ENCODE peak calls at places on chromosomes 7 and 10, in ten cellular contexts. One of them, this sample, is unnamed.

GRCh38 chr10:78815702-78816334 is 252.9 kb upstream of the ZMIZ1 start:
- DNase-seq in body of pancreas: no peak
- DNase-seq in A549: no peak
- DNase-seq in sigmoid colon: no peak
- DNase-seq in breast epithelium: no peak
- DNase-seq in heart left ventricle: no peak
- DNase-seq in stomach: no peak
- DNase-seq in upper lobe of left lung: no peak
- DNase-seq in HCT116: no peak
- DNase-seq in IMR-90: no peak
- DNase-seq in this sample: no peak

GRCh38 chr7:44791278-44792219 is 4.9 kb upstream of the PPIA start:
- DNase-seq in body of pancreas: no peak
- DNase-seq in A549: no peak
- DNase-seq in sigmoid colon: peak
- DNase-seq in breast epithelium: no peak
- DNase-seq in heart left ventricle: no peak
- DNase-seq in stomach: no peak
- DNase-seq in upper lobe of left lung: no peak
- DNase-seq in HCT116: no peak
- DNase-seq in IMR-90: peak
- DNase-seq in this sample: no peak

GRCh38 chr7:12094365-12094921 is 116.7 kb upstream of the TMEM106B start:
- DNase-seq in body of pancreas: no peak
- DNase-seq in A549: no peak
- DNase-seq in sigmoid colon: no peak
- DNase-seq in breast epithelium: no peak
- DNase-seq in heart left ventricle: no peak
- DNase-seq in stomach: no peak
- DNase-seq in upper lobe of left lung: no peak
- DNase-seq in HCT116: no peak
- DNase-seq in IMR-90: no peak
- DNase-seq in this sample: no peak

GRCh38 chr10:13458107-13458761 is 70.6 kb downstream of the BEND7 start:
- DNase-seq in body of pancreas: no peak
- DNase-seq in A549: no peak
- DNase-seq in sigmoid colon: no peak
- DNase-seq in breast epithelium: no peak
- DNase-seq in heart left ventricle: no peak
- DNase-seq in stomach: no peak
- DNase-seq in upper lobe of left lung: no peak
- DNase-seq in HCT116: no peak
- DNase-seq in IMR-90: peak
- DNase-seq in this sample: no peak

GRCh38 chr10:58590152-58590551 is 77.5 kb downstream of the BICC1 start:
- DNase-seq in body of pancreas: no peak
- DNase-seq in A549: peak
- DNase-seq in sigmoid colon: peak
- DNase-seq in breast epithelium: no peak
- DNase-seq in heart left ventricle: peak
- DNase-seq in stomach: no peak
- DNase-seq in upper lobe of left lung: no peak
- DNase-seq in HCT116: no peak
- DNase-seq in IMR-90: peak
- DNase-seq in this sample: no peak

GRCh38 chr10:47160229-47160908 is 139.6 kb upstream of the GDF10 start:
- DNase-seq in body of pancreas: no peak
- DNase-seq in A549: no peak
- DNase-seq in sigmoid colon: no peak
- DNase-seq in breast epithelium: no peak
- DNase-seq in heart left ventricle: no peak
- DNase-seq in stomach: no peak
- DNase-seq in upper lobe of left lung: no peak
- DNase-seq in HCT116: no peak
- DNase-seq in IMR-90: no peak
- DNase-seq in this sample: peak

GRCh38 chr7:14899065-14899464 is 3.5 kb downstream of the DGKB start:
- DNase-seq in body of pancreas: no peak
- DNase-seq in A549: no peak
- DNase-seq in sigmoid colon: no peak
- DNase-seq in breast epithelium: no peak
- DNase-seq in heart left ventricle: no peak
- DNase-seq in stomach: no peak
- DNase-seq in upper lobe of left lung: no peak
- DNase-seq in HCT116: no peak
- DNase-seq in IMR-90: no peak
- DNase-seq in this sample: no peak

GRCh38 chr10:79420974-79421688 is 24.3 kb downstream of the ZCCHC24 start:
- DNase-seq in body of pancreas: no peak
- DNase-seq in A549: no peak
- DNase-seq in sigmoid colon: peak
- DNase-seq in breast epithelium: no peak
- DNase-seq in heart left ventricle: peak
- DNase-seq in stomach: no peak
- DNase-seq in upper lobe of left lung: no peak
- DNase-seq in HCT116: no peak
- DNase-seq in IMR-90: no peak
- DNase-seq in this sample: no peak

GRCh38 chr7:31100445-31100844 is 48.3 kb downstream of the ADCYAP1R1 start:
- DNase-seq in body of pancreas: no peak
- DNase-seq in A549: no peak
- DNase-seq in sigmoid colon: no peak
- DNase-seq in breast epithelium: no peak
- DNase-seq in heart left ventricle: no peak
- DNase-seq in stomach: no peak
- DNase-seq in upper lobe of left lung: no peak
- DNase-seq in HCT116: no peak
- DNase-seq in IMR-90: peak
- DNase-seq in this sample: no peak

GRCh38 chr10:6669269-6669859 is 89.3 kb upstream of the PRKCQ start:
- DNase-seq in body of pancreas: no peak
- DNase-seq in A549: peak
- DNase-seq in sigmoid colon: no peak
- DNase-seq in breast epithelium: no peak
- DNase-seq in heart left ventricle: no peak
- DNase-seq in stomach: no peak
- DNase-seq in upper lobe of left lung: no peak
- DNase-seq in HCT116: peak
- DNase-seq in IMR-90: peak
- DNase-seq in this sample: no peak

GRCh38 chr10:133405844-133406527 is 12.0 kb downstream of the MTG1 start:
- DNase-seq in body of pancreas: no peak
- DNase-seq in A549: no peak
- DNase-seq in sigmoid colon: no peak
- DNase-seq in breast epithelium: no peak
- DNase-seq in heart left ventricle: no peak
- DNase-seq in stomach: peak
- DNase-seq in upper lobe of left lung: no peak
- DNase-seq in HCT116: no peak
- DNase-seq in IMR-90: peak
- DNase-seq in this sample: no peak

GRCh38 chr7:46705416-46706255 is 784.6 kb upstream of the IGFBP3 start:
- DNase-seq in body of pancreas: no peak
- DNase-seq in A549: no peak
- DNase-seq in sigmoid colon: no peak
- DNase-seq in breast epithelium: no peak
- DNase-seq in heart left ventricle: no peak
- DNase-seq in stomach: no peak
- DNase-seq in upper lobe of left lung: no peak
- DNase-seq in HCT116: no peak
- DNase-seq in IMR-90: peak
- DNase-seq in this sample: no peak

GRCh38 chr7:137850586-137850985 is 3.8 kb upstream of the DGKI start:
- DNase-seq in body of pancreas: no peak
- DNase-seq in A549: no peak
- DNase-seq in sigmoid colon: no peak
- DNase-seq in breast epithelium: no peak
- DNase-seq in heart left ventricle: no peak
- DNase-seq in stomach: no peak
- DNase-seq in upper lobe of left lung: no peak
- DNase-seq in HCT116: no peak
- DNase-seq in IMR-90: peak
- DNase-seq in this sample: no peak

GRCh38 chr7:24318326-24318725 is 34.3 kb downstream of the NPY start:
- DNase-seq in body of pancreas: no peak
- DNase-seq in A549: peak
- DNase-seq in sigmoid colon: no peak
- DNase-seq in breast epithelium: no peak
- DNase-seq in heart left ventricle: no peak
- DNase-seq in stomach: no peak
- DNase-seq in upper lobe of left lung: no peak
- DNase-seq in HCT116: peak
- DNase-seq in IMR-90: no peak
- DNase-seq in this sample: no peak

GRCh38 chr10:112446055-112446854 is 459 bp downstream of the ZDHHC6 start:
- DNase-seq in body of pancreas: no peak
- DNase-seq in A549: peak
- DNase-seq in sigmoid colon: no peak
- DNase-seq in breast epithelium: no peak
- DNase-seq in heart left ventricle: no peak
- DNase-seq in stomach: no peak
- DNase-seq in upper lobe of left lung: no peak
- DNase-seq in HCT116: no peak
- DNase-seq in IMR-90: peak
- DNase-seq in this sample: no peak

GRCh38 chr7:103076767-103077166 is 1.8 kb downstream of the ARMC10 start:
- DNase-seq in body of pancreas: no peak
- DNase-seq in A549: no peak
- DNase-seq in sigmoid colon: no peak
- DNase-seq in breast epithelium: no peak
- DNase-seq in heart left ventricle: no peak
- DNase-seq in stomach: no peak
- DNase-seq in upper lobe of left lung: peak
- DNase-seq in HCT116: no peak
- DNase-seq in IMR-90: no peak
- DNase-seq in this sample: no peak

GRCh38 chr7:103077318-103077717 is 2.4 kb downstream of the ARMC10 start:
- DNase-seq in body of pancreas: no peak
- DNase-seq in A549: no peak
- DNase-seq in sigmoid colon: no peak
- DNase-seq in breast epithelium: no peak
- DNase-seq in heart left ventricle: no peak
- DNase-seq in stomach: no peak
- DNase-seq in upper lobe of left lung: no peak
- DNase-seq in HCT116: no peak
- DNase-seq in IMR-90: no peak
- DNase-seq in this sample: no peak

GRCh38 chr7:103074519-103075336 is at the start of the genes ARMC10 and FBXL13:
- DNase-seq in body of pancreas: peak
- DNase-seq in A549: peak
- DNase-seq in sigmoid colon: peak
- DNase-seq in breast epithelium: peak
- DNase-seq in heart left ventricle: peak
- DNase-seq in stomach: peak
- DNase-seq in upper lobe of left lung: peak
- DNase-seq in HCT116: peak
- DNase-seq in IMR-90: peak
- DNase-seq in this sample: peak

GRCh38 chr7:103073989-103074518 is 542 bp downstream of the FBXL13 start:
- DNase-seq in body of pancreas: peak
- DNase-seq in A549: no peak
- DNase-seq in sigmoid colon: no peak
- DNase-seq in breast epithelium: no peak
- DNase-seq in heart left ventricle: no peak
- DNase-seq in stomach: peak
- DNase-seq in upper lobe of left lung: no peak
- DNase-seq in HCT116: no peak
- DNase-seq in IMR-90: no peak
- DNase-seq in this sample: no peak

GRCh38 chr7:103075337-103075918 is 488 bp downstream of the ARMC10 start:
- DNase-seq in body of pancreas: peak
- DNase-seq in A549: peak
- DNase-seq in sigmoid colon: peak
- DNase-seq in breast epithelium: peak
- DNase-seq in heart left ventricle: peak
- DNase-seq in stomach: peak
- DNase-seq in upper lobe of left lung: peak
- DNase-seq in HCT116: no peak
- DNase-seq in IMR-90: peak
- DNase-seq in this sample: peak
- TF ChIP-seq POLR2A in body of pancreas: no peak
- TF ChIP-seq POLR2A in A549: no peak
- TF ChIP-seq POLR2A in sigmoid colon: no peak
- TF ChIP-seq POLR2A in breast epithelium: no peak
- TF ChIP-seq POLR2A in heart left ventricle: no peak
- TF ChIP-seq POLR2A in stomach: no peak
- TF ChIP-seq POLR2A in upper lobe of left lung: no peak
- TF ChIP-seq POLR2A in HCT116: no peak
- TF ChIP-seq POLR2A in IMR-90: peak
- TF ChIP-seq POLR2A in this sample: no peak

DNA sequence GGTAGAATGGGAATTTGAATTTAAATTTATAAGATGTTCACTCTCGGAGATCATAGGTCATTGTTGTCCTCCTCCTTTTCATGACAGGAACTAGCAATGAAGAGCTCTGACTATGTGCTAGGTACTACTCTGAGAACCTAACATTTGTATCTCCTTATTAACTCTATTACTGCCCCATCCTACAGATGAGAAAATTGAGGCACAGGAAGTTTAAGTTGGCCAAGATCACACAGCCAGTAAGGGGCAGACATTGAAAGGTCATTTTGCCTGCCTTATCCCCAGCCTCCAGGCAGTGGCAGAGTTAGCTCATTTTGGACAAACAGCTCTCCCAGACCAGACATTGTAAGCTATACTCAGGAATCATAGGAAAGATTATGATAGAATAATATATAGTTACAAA is 6.0 kb downstream of the SRGN start:
- DNase-seq in body of pancreas: no peak
- DNase-seq in A549: no peak
- DNase-seq in sigmoid colon: no peak
- DNase-seq in breast epithelium: no peak
- DNase-seq in heart left ventricle: no peak
- DNase-seq in stomach: no peak
- DNase-seq in upper lobe of left lung: no peak
- DNase-seq in HCT116: peak
- DNase-seq in IMR-90: peak
- DNase-seq in this sample: no peak
- TF ChIP-seq CTCF in body of pancreas: no peak
- TF ChIP-seq CTCF in A549: peak
- TF ChIP-seq CTCF in sigmoid colon: no peak
- TF ChIP-seq CTCF in breast epithelium: no peak
- TF ChIP-seq CTCF in heart left ventricle: no peak
- TF ChIP-seq CTCF in stomach: no peak
- TF ChIP-seq CTCF in upper lobe of left lung: no peak
- TF ChIP-seq CTCF in HCT116: no peak
- TF ChIP-seq CTCF in IMR-90: peak
- TF ChIP-seq CTCF in this sample: no peak

GRCh38 chr10:103759100-103759781 is 96.1 kb downstream of the SH3PXD2A start:
- DNase-seq in body of pancreas: no peak
- DNase-seq in A549: peak
- DNase-seq in sigmoid colon: peak
- DNase-seq in breast epithelium: no peak
- DNase-seq in heart left ventricle: peak
- DNase-seq in stomach: no peak
- DNase-seq in upper lobe of left lung: no peak
- DNase-seq in HCT116: no peak
- DNase-seq in IMR-90: peak
- DNase-seq in this sample: no peak
- H3K4me3 ChIP-seq in body of pancreas: no peak
- H3K4me3 ChIP-seq in A549: no peak
- H3K4me3 ChIP-seq in sigmoid colon: no peak
- H3K4me3 ChIP-seq in breast epithelium: no peak
- H3K4me3 ChIP-seq in heart left ventricle: no peak
- H3K4me3 ChIP-seq in stomach: no peak
- H3K4me3 ChIP-seq in upper lobe of left lung: no peak
- H3K4me3 ChIP-seq in HCT116: no peak
- H3K4me3 ChIP-seq in IMR-90: no peak
- H3K4me3 ChIP-seq in this sample: no peak

GRCh38 chr10:135601-136464 is 578 bp downstream of the ZMYND11 start:
- DNase-seq in body of pancreas: peak
- DNase-seq in A549: peak
- DNase-seq in sigmoid colon: peak
- DNase-seq in breast epithelium: peak
- DNase-seq in heart left ventricle: peak
- DNase-seq in stomach: peak
- DNase-seq in upper lobe of left lung: peak
- DNase-seq in HCT116: no peak
- DNase-seq in IMR-90: peak
- DNase-seq in this sample: peak
- TF ChIP-seq POLR2A in body of pancreas: peak
- TF ChIP-seq POLR2A in A549: no peak
- TF ChIP-seq POLR2A in sigmoid colon: no peak
- TF ChIP-seq POLR2A in breast epithelium: no peak
- TF ChIP-seq POLR2A in heart left ventricle: no peak
- TF ChIP-seq POLR2A in stomach: no peak
- TF ChIP-seq POLR2A in upper lobe of left lung: peak
- TF ChIP-seq POLR2A in HCT116: no peak
- TF ChIP-seq POLR2A in IMR-90: peak
- TF ChIP-seq POLR2A in this sample: no peak

This sample was measured in lower leg skin.